ENCODE peak calls at places on chromosomes 1 and 21, in seven cellular contexts. One of them, this sample, is unnamed.

GRCh38 chr1:225253784-225254183 is 174.1 kb downstream of the LBR start:
- DNase-seq in T-helper 2 cell: no peak
- DNase-seq in NCI-H1105: no peak
- DNase-seq in neural crest cell: no peak
- DNase-seq in immature natural killer cell: no peak
- DNase-seq in CD4-positive, alpha-beta T cell: no peak
- DNase-seq in activated T-cell treated with anti-CD3 and anti-CD28 coated beads, Interleukin-2, amount 50 U/mL, for 1 hour: no peak
- DNase-seq in this sample: no peak

GRCh38 chr1:201816309-201816849 is 12.6 kb upstream of the IPO9 start:
- DNase-seq in T-helper 2 cell: no peak
- DNase-seq in NCI-H1105: no peak
- DNase-seq in neural crest cell: no peak
- DNase-seq in immature natural killer cell: no peak
- DNase-seq in CD4-positive, alpha-beta T cell: no peak
- DNase-seq in activated T-cell treated with anti-CD3 and anti-CD28 coated beads, Interleukin-2, amount 50 U/mL, for 1 hour: no peak
- DNase-seq in this sample: no peak

GRCh38 chr1:230977781-230978490 is 725 bp downstream of the TTC13 start:
- DNase-seq in T-helper 2 cell: peak
- DNase-seq in NCI-H1105: peak
- DNase-seq in neural crest cell: peak
- DNase-seq in immature natural killer cell: peak
- DNase-seq in CD4-positive, alpha-beta T cell: peak
- DNase-seq in activated T-cell treated with anti-CD3 and anti-CD28 coated beads, Interleukin-2, amount 50 U/mL, for 1 hour: peak
- DNase-seq in this sample: no peak

GRCh38 chr1:161885013-161885412 is 118.9 kb downstream of the ATF6 start:
- DNase-seq in T-helper 2 cell: peak
- DNase-seq in NCI-H1105: no peak
- DNase-seq in neural crest cell: no peak
- DNase-seq in immature natural killer cell: no peak
- DNase-seq in CD4-positive, alpha-beta T cell: no peak
- DNase-seq in activated T-cell treated with anti-CD3 and anti-CD28 coated beads, Interleukin-2, amount 50 U/mL, for 1 hour: no peak
- DNase-seq in this sample: no peak

GRCh38 chr1:150066838-150067183 is 765 bp upstream of the VPS45 start:
- DNase-seq in T-helper 2 cell: peak
- DNase-seq in NCI-H1105: peak
- DNase-seq in neural crest cell: peak
- DNase-seq in immature natural killer cell: no peak
- DNase-seq in CD4-positive, alpha-beta T cell: peak
- DNase-seq in activated T-cell treated with anti-CD3 and anti-CD28 coated beads, Interleukin-2, amount 50 U/mL, for 1 hour: peak
- DNase-seq in this sample: peak

GRCh38 chr1:65377496-65378268 is 42.8 kb upstream of the LEPR start:
- DNase-seq in T-helper 2 cell: no peak
- DNase-seq in NCI-H1105: no peak
- DNase-seq in neural crest cell: no peak
- DNase-seq in immature natural killer cell: no peak
- DNase-seq in CD4-positive, alpha-beta T cell: no peak
- DNase-seq in activated T-cell treated with anti-CD3 and anti-CD28 coated beads, Interleukin-2, amount 50 U/mL, for 1 hour: no peak
- DNase-seq in this sample: no peak

GRCh38 chr1:205631010-205631726 is 643 bp downstream of the ELK4 start:
- DNase-seq in T-helper 2 cell: peak
- DNase-seq in NCI-H1105: peak
- DNase-seq in neural crest cell: peak
- DNase-seq in immature natural killer cell: peak
- DNase-seq in CD4-positive, alpha-beta T cell: peak
- DNase-seq in activated T-cell treated with anti-CD3 and anti-CD28 coated beads, Interleukin-2, amount 50 U/mL, for 1 hour: peak
- DNase-seq in this sample: peak

GRCh38 chr1:201790261-201790660 is 38.7 kb upstream of the IPO9 start:
- DNase-seq in T-helper 2 cell: no peak
- DNase-seq in NCI-H1105: no peak
- DNase-seq in neural crest cell: no peak
- DNase-seq in immature natural killer cell: no peak
- DNase-seq in CD4-positive, alpha-beta T cell: no peak
- DNase-seq in activated T-cell treated with anti-CD3 and anti-CD28 coated beads, Interleukin-2, amount 50 U/mL, for 1 hour: no peak
- DNase-seq in this sample: no peak

GRCh38 chr1:48291421-48291820 is 68.9 kb downstream of the SLC5A9 start:
- DNase-seq in T-helper 2 cell: no peak
- DNase-seq in NCI-H1105: no peak
- DNase-seq in neural crest cell: no peak
- DNase-seq in immature natural killer cell: no peak
- DNase-seq in CD4-positive, alpha-beta T cell: no peak
- DNase-seq in activated T-cell treated with anti-CD3 and anti-CD28 coated beads, Interleukin-2, amount 50 U/mL, for 1 hour: no peak
- DNase-seq in this sample: no peak

GRCh38 chr21:31730687-31731111 is 1.2 kb downstream of the SCAF4 start:
- DNase-seq in T-helper 2 cell: no peak
- DNase-seq in NCI-H1105: no peak
- DNase-seq in neural crest cell: no peak
- DNase-seq in immature natural killer cell: no peak
- DNase-seq in CD4-positive, alpha-beta T cell: no peak
- DNase-seq in activated T-cell treated with anti-CD3 and anti-CD28 coated beads, Interleukin-2, amount 50 U/mL, for 1 hour: no peak
- DNase-seq in this sample: no peak

GRCh38 chr1:73820843-73821242 is 377.1 kb downstream of the LRRIQ3 start:
- DNase-seq in T-helper 2 cell: no peak
- DNase-seq in NCI-H1105: no peak
- DNase-seq in neural crest cell: no peak
- DNase-seq in immature natural killer cell: no peak
- DNase-seq in CD4-positive, alpha-beta T cell: no peak
- DNase-seq in activated T-cell treated with anti-CD3 and anti-CD28 coated beads, Interleukin-2, amount 50 U/mL, for 1 hour: no peak
- DNase-seq in this sample: no peak

GRCh38 chr1:13830616-13831280 is 130.8 kb downstream of the PRDM2 start:
- DNase-seq in T-helper 2 cell: no peak
- DNase-seq in NCI-H1105: no peak
- DNase-seq in neural crest cell: no peak
- DNase-seq in immature natural killer cell: no peak
- DNase-seq in CD4-positive, alpha-beta T cell: no peak
- DNase-seq in activated T-cell treated with anti-CD3 and anti-CD28 coated beads, Interleukin-2, amount 50 U/mL, for 1 hour: no peak
- DNase-seq in this sample: no peak

GRCh38 chr1:1080122-1080753 is 6.1 kb upstream of the RNF223 start:
- DNase-seq in T-helper 2 cell: no peak
- DNase-seq in NCI-H1105: peak
- DNase-seq in neural crest cell: no peak
- DNase-seq in immature natural killer cell: no peak
- DNase-seq in CD4-positive, alpha-beta T cell: peak
- DNase-seq in activated T-cell treated with anti-CD3 and anti-CD28 coated beads, Interleukin-2, amount 50 U/mL, for 1 hour: no peak
- DNase-seq in this sample: peak

GRCh38 chr1:5751833-5752714 is 240.2 kb downstream of the NPHP4 start:
- DNase-seq in T-helper 2 cell: no peak
- DNase-seq in NCI-H1105: peak
- DNase-seq in neural crest cell: no peak
- DNase-seq in immature natural killer cell: no peak
- DNase-seq in CD4-positive, alpha-beta T cell: no peak
- DNase-seq in activated T-cell treated with anti-CD3 and anti-CD28 coated beads, Interleukin-2, amount 50 U/mL, for 1 hour: no peak
- DNase-seq in this sample: peak

GRCh38 chr1:167819849-167820683 is 93.9 kb downstream of the ADCY10 start:
- DNase-seq in T-helper 2 cell: peak
- DNase-seq in NCI-H1105: no peak
- DNase-seq in neural crest cell: peak
- DNase-seq in immature natural killer cell: peak
- DNase-seq in CD4-positive, alpha-beta T cell: no peak
- DNase-seq in activated T-cell treated with anti-CD3 and anti-CD28 coated beads, Interleukin-2, amount 50 U/mL, for 1 hour: peak
- DNase-seq in this sample: no peak

GRCh38 chr1:54698346-54698745 is 17.3 kb upstream of the TTC4 start:
- DNase-seq in T-helper 2 cell: no peak
- DNase-seq in NCI-H1105: no peak
- DNase-seq in neural crest cell: no peak
- DNase-seq in immature natural killer cell: no peak
- DNase-seq in CD4-positive, alpha-beta T cell: no peak
- DNase-seq in activated T-cell treated with anti-CD3 and anti-CD28 coated beads, Interleukin-2, amount 50 U/mL, for 1 hour: no peak
- DNase-seq in this sample: no peak

This sample was measured in Caco-2.